ENCODE peak calls at places on chromosomes 4 and X, in ten cellular contexts. B is stomach; M is EL; C is GF-D8; X is AG09309; V is stimulated activated CD4-positive, alpha-beta T cell treated with anti-CD3 and anti-CD28 coated beads, TNF-alpha, amount 100 ng/mL, for 4 hours; D is glutamatergic neuron; E is psoas muscle; P is sciatic nerve; H is activated CD4-positive, alpha-beta T cell treated with anti-CD3 and anti-CD28 coated beads, Interleukin-2, amount 50 U/mL, for 24 hours. A is an unnamed sample.

GRCh38 chr4:94455081-94455480 is 3.3 kb downstream of the PDLIM5 start:
- DNase-seq in B (peak), M (peak), C (no peak), X (peak), V (no peak), D (no peak), E (peak), P (no peak), H (no peak), A (peak)

GRCh38 chr4:90181644-90182043 is 54.5 kb downstream of the CCSER1 start:
- DNase-seq in B (no peak), M (no peak), C (no peak), X (no peak), V (no peak), D (no peak), E (no peak), P (no peak), H (no peak), A (no peak)

GRCh38 chr4:156294577-156294976 is 340.9 kb upstream of the CTSO start:
- DNase-seq in B (no peak), M (peak), C (peak), X (peak), V (no peak), D (no peak), E (no peak), P (no peak), H (no peak), A (no peak)

GRCh38 chrX:54640721-54641120 is 110.7 kb downstream of the GNL3L start:
- DNase-seq in B (no peak), M (no peak), C (no peak), X (no peak), V (no peak), D (no peak), E (peak), P (no peak), H (no peak), A (no peak)

GRCh38 chrX:391717-392691 is 5.3 kb upstream of the PPP2R3B start:
- DNase-seq in B (no peak), M (no peak), C (no peak), X (no peak), V (no peak), D (no peak), E (no peak), P (no peak), H (no peak), A (no peak)

GRCh38 chrX:46579250-46579649 is 5.7 kb downstream of the CHST7 start:
- DNase-seq in B (no peak), M (no peak), C (no peak), X (no peak), V (no peak), D (no peak), E (no peak), P (no peak), H (no peak), A (no peak)

GRCh38 chr4:150962245-150962644 is 52.8 kb downstream of the LRBA start:
- DNase-seq in B (no peak), M (peak), C (no peak), X (no peak), V (no peak), D (no peak), E (no peak), P (no peak), H (no peak), A (no peak)

GRCh38 chrX:123140904-123141303 is 43.2 kb upstream of the GRIA3 start:
- DNase-seq in B (no peak), M (no peak), C (no peak), X (no peak), V (no peak), D (no peak), E (no peak), P (no peak), H (no peak), A (no peak)

GRCh38 chr4:81631958-81632439 is 160.3 kb upstream of the RASGEF1B start:
- DNase-seq in B (no peak), M (peak), C (no peak), X (peak), V (no peak), D (no peak), E (no peak), P (no peak), H (no peak), A (no peak)